ENCODE peak calls at places on chromosome 6, in nine cellular contexts. F, G, H, N, A, E, P, I and V are unnamed samples.
A peak's percentile ranks its signal among the peaks of the same experiment; 100 is the strongest.

GRCh38 chr6:82980086-82980485 is 85.6 kb downstream of the UBE3D start:
- DNase-seq in N (no peak), G (no peak), E (no peak), P (no peak), H (no peak), F (no peak), I (no peak), A (peak; percentile 78), V (peak; percentile 65)

GRCh38 chr6:27541212-27541931 is 68.5 kb upstream of the ZNF184 start:
- DNase-seq in F (no peak), I (no peak), E (no peak), G (no peak), P (peak; percentile 68), H (no peak), N (peak; percentile 60), A (peak; percentile 31), V (no peak)

GRCh38 chr6:130159876-130160415 is 62.8 kb downstream of the SAMD3 start:
- DNase-seq in I (no peak), G (no peak), H (no peak), N (no peak), F (no peak), P (no peak), A (peak; percentile 11), E (no peak), V (no peak)

GRCh38 chr6:33585403-33586107 is 5.5 kb upstream of the BAK1 start:
- DNase-seq in H (peak; percentile 92), P (peak; percentile 73), I (peak; percentile 50), A (peak; percentile 49), N (peak; percentile 81), F (peak; percentile 90), G (peak; percentile 89), E (peak; percentile 90), V (peak; percentile 46)

GRCh38 chr6:159595173-159595572 is 97.9 kb downstream of the SOD2 start:
- DNase-seq in G (no peak), H (no peak), P (peak; percentile 94), F (no peak), N (no peak), E (no peak), A (peak; percentile 87), I (peak; percentile 22), V (peak; percentile 93)

GRCh38 chr6:129302671-129303070 is 407.3 kb downstream of the ARHGAP18 start:
- DNase-seq in E (no peak), H (no peak), G (no peak), A (no peak), N (no peak), I (no peak), F (no peak), P (no peak), V (peak; percentile 28)

GRCh38 chr6:39137235-39137634 is 22.2 kb upstream of the SAYSD1 start:
- DNase-seq in E (no peak), F (no peak), I (no peak), N (peak; percentile 59), P (peak; percentile 34), H (peak; percentile 13), G (no peak), A (peak; percentile 43), V (peak; percentile 35)

GRCh38 chr6:14734416-14735340 is 511.2 kb upstream of the JARID2 start:
- DNase-seq in G (no peak), F (no peak), N (no peak), E (no peak), P (peak; percentile 94), I (no peak), H (no peak), A (peak; percentile 88), V (peak; percentile 87)

GRCh38 chr6:166997768-166998255 is 1.4 kb upstream of the CEP43 start:
- DNase-seq in G (peak; percentile 79), H (peak; percentile 19), I (no peak), P (peak; percentile 55), E (peak; percentile 68), N (peak; percentile 68), F (peak; percentile 68), A (peak; percentile 84), V (peak; percentile 72)

GRCh38 chr6:135411849-135412248 is 85.7 kb downstream of the AHI1 start:
- DNase-seq in N (no peak), A (no peak), F (no peak), E (no peak), H (no peak), P (no peak), I (no peak), G (no peak), V (no peak)

GRCh38 chr6:52089758-52090348 is 2.4 kb upstream of the PKHD1 start:
- DNase-seq in N (no peak), A (peak; percentile 78), G (no peak), H (no peak), P (no peak), E (no peak), F (no peak), I (no peak), V (peak; percentile 89)

GRCh38 chr6:135113855-135114254 is 59.2 kb upstream of the HBS1L start:
- DNase-seq in A (no peak), N (no peak), I (no peak), H (no peak), G (no peak), E (no peak), F (no peak), P (no peak), V (no peak)

GRCh38 chr6:43865947-43866346 is 95.9 kb downstream of the VEGFA start:
- DNase-seq in F (no peak), A (no peak), E (no peak), G (peak; percentile 17), N (no peak), I (no peak), P (no peak), H (no peak), V (no peak)